ENCODE peak calls at places on chromosomes 2 and 18, in ten cellular contexts. Q is Kasumi-1; I is effector CD4-positive, alpha-beta T cell; V is bronchial epithelial cell; A is heart right ventricle; L is GF-D8; U is AG20443; Y is Peyer's patch; K is lower leg skin; T is esophagus squamous epithelium. M is an unnamed sample.

GRCh38 chr2:152506843-152507242 is 171.9 kb downstream of the FMNL2 start:
- DNase-seq in U (no peak), L (no peak), V (peak), T (no peak), Y (no peak), A (no peak), I (no peak), Q (no peak), K (no peak), M (peak)

GRCh38 chr18:60675801-60676200 is 303.2 kb upstream of the MC4R start:
- DNase-seq in U (no peak), I (no peak), Y (no peak), L (no peak), A (no peak), V (peak), Q (no peak), T (no peak), K (no peak), M (no peak)

GRCh38 chr2:143802242-143802641 is 673.0 kb downstream of the ARHGAP15 start:
- DNase-seq in V (peak), L (no peak), U (peak), I (no peak), Q (no peak), Y (no peak), T (no peak), K (no peak), A (no peak), M (peak)

GRCh38 chr2:161049571-161049970 is 110.7 kb upstream of the TANK start:
- DNase-seq in Y (no peak), U (no peak), Q (no peak), V (peak), I (no peak), T (no peak), A (no peak), L (no peak), K (no peak), M (no peak)

GRCh38 chr2:197108758-197109157 is 182.3 kb upstream of the PGAP1 start:
- DNase-seq in V (no peak), Q (no peak), L (no peak), Y (no peak), I (no peak), T (no peak), U (peak), A (peak), K (peak), M (no peak)

GRCh38 chr2:43305006-43305405 is 78.6 kb upstream of the ZFP36L2 start:
- DNase-seq in I (no peak), L (no peak), V (peak), K (no peak), U (peak), A (no peak), Q (no peak), T (no peak), Y (no peak), M (no peak)

GRCh38 chr2:217691516-217691915 is 311.3 kb downstream of the TNS1 start:
- DNase-seq in I (no peak), L (no peak), A (no peak), Q (no peak), U (no peak), T (no peak), V (no peak), Y (no peak), K (no peak), M (no peak)

GRCh38 chr2:39942970-39943369 is 163.9 kb upstream of the THUMPD2 start:
- DNase-seq in Q (no peak), K (no peak), V (no peak), I (no peak), U (peak), A (no peak), T (no peak), L (no peak), Y (no peak), M (no peak)

GRCh38 chr2:53353372-53354111 is 414.1 kb upstream of the CHAC2 start:
- DNase-seq in Q (no peak), L (no peak), Y (no peak), A (no peak), K (peak), T (no peak), I (no peak), U (no peak), V (peak), M (no peak)

GRCh38 chr2:45714679-45715078 is 63.2 kb downstream of the PRKCE start:
- DNase-seq in V (no peak), U (no peak), K (no peak), I (no peak), Y (no peak), T (no peak), L (no peak), A (no peak), Q (no peak), M (no peak)

GRCh38 chr2:175001546-175001945 is 3.6 kb downstream of the CHN1 start:
- DNase-seq in V (no peak), Q (no peak), A (no peak), K (no peak), L (no peak), U (no peak), Y (no peak), T (no peak), I (no peak), M (no peak)

GRCh38 chr2:237000481-237000880 is 85.2 kb upstream of the COPS8 start:
- DNase-seq in T (no peak), V (no peak), U (no peak), L (no peak), I (no peak), Y (no peak), Q (no peak), K (no peak), A (no peak), M (no peak)

GRCh38 chr2:209974566-209974965 is 27.9 kb upstream of the RPE start:
- DNase-seq in V (peak), A (no peak), K (no peak), Y (no peak), L (no peak), T (no peak), U (no peak), I (no peak), Q (no peak), M (no peak)

GRCh38 chr2:205358351-205358815 is 323.9 kb upstream of the NRP2 start:
- DNase-seq in Y (no peak), Q (no peak), U (no peak), A (no peak), I (no peak), L (no peak), V (no peak), K (no peak), T (no peak), M (no peak)

GRCh38 chr2:2682700-2683342 is 351.7 kb upstream of the MYT1L start:
- DNase-seq in V (no peak), L (no peak), Y (no peak), K (no peak), T (no peak), A (no peak), I (no peak), Q (no peak), U (no peak), M (no peak)

GRCh38 chr2:128545085-128545484 is 226.4 kb upstream of the HS6ST1 start:
- DNase-seq in K (no peak), V (no peak), Q (no peak), L (no peak), U (no peak), T (no peak), Y (no peak), I (no peak), A (no peak), M (no peak)

GRCh38 chr2:15605721-15606120 is 14.1 kb downstream of the DDX1 start:
- DNase-seq in U (no peak), T (no peak), V (no peak), Q (no peak), K (no peak), L (no peak), I (no peak), Y (no peak), A (no peak), M (no peak)

GRCh38 chr2:118443596-118443995 is 355.3 kb downstream of the INSIG2 start:
- DNase-seq in V (peak), A (no peak), U (peak), I (no peak), T (no peak), K (no peak), Y (no peak), L (no peak), Q (peak), M (no peak)

GRCh38 chr2:241963223-241963622 is 93.7 kb downstream of the RTP5 start:
- DNase-seq in A (no peak), L (no peak), U (no peak), K (no peak), Q (peak), Y (no peak), I (no peak), V (no peak), T (no peak), M (no peak)

GRCh38 chr2:22281033-22281432 is 1103.9 kb upstream of the KLHL29 start:
- DNase-seq in T (no peak), L (no peak), U (no peak), K (no peak), A (no peak), I (no peak), Q (peak), Y (no peak), V (peak), M (no peak)

GRCh38 chr2:231935207-231935524 is 9.0 kb upstream of the NPPC start:
- DNase-seq in T (no peak), I (no peak), Q (no peak), U (peak), K (no peak), A (no peak), V (no peak), Y (peak), L (no peak), M (no peak)

GRCh38 chr2:18410543-18410942 is 149.9 kb downstream of the RDH14 start:
- DNase-seq in A (no peak), L (no peak), T (no peak), Y (no peak), K (no peak), U (no peak), V (no peak), Q (no peak), I (no peak), M (no peak)

GRCh38 chr2:155169317-155169716 is 470.8 kb downstream of the KCNJ3 start:
- DNase-seq in U (no peak), A (no peak), I (no peak), K (no peak), V (no peak), L (no peak), Y (no peak), T (no peak), Q (no peak), M (no peak)

GRCh38 chr2:8796878-8797550 is 40.4 kb downstream of the KIDINS220 start:
- DNase-seq in T (no peak), A (no peak), Q (no peak), I (no peak), U (no peak), Y (no peak), L (no peak), K (no peak), V (no peak), M (peak)

GRCh38 chr2:44283116-44283666 is 7.9 kb downstream of the SLC3A1 start:
- DNase-seq in I (no peak), K (no peak), L (no peak), V (no peak), A (no peak), U (no peak), Y (no peak), Q (no peak), T (no peak), M (no peak)

GRCh38 chr2:128512664-128513415 is 194.2 kb upstream of the HS6ST1 start:
- DNase-seq in T (no peak), L (no peak), K (no peak), I (no peak), Y (no peak), U (no peak), Q (no peak), V (no peak), A (no peak), M (no peak)

GRCh38 chr2:129888896-129889295 is 90.6 kb upstream of the RAB6C start:
- DNase-seq in T (no peak), V (peak), L (no peak), A (no peak), Q (no peak), Y (no peak), I (no peak), U (no peak), K (no peak), M (no peak)

GRCh38 chr2:218894168-218895157 is 13.8 kb downstream of the WNT10A start:
- DNase-seq in T (no peak), L (no peak), K (no peak), I (no peak), U (no peak), A (no peak), Y (no peak), V (peak), Q (no peak), M (no peak)

GRCh38 chr2:42928692-42929576 is 136.6 kb upstream of the HAAO start:
- DNase-seq in U (peak), L (peak), K (no peak), Q (peak), V (peak), Y (no peak), A (no peak), T (no peak), I (no peak), M (no peak)

GRCh38 chr2:160906878-160907277 is 253.3 kb upstream of the TANK start:
- DNase-seq in I (no peak), L (no peak), Q (no peak), T (no peak), U (no peak), Y (no peak), V (no peak), A (no peak), K (no peak), M (no peak)

GRCh38 chr2:144217853-144218633 is 301.9 kb downstream of the ZEB2 start:
- DNase-seq in A (no peak), V (no peak), T (no peak), U (peak), Y (no peak), I (no peak), L (no peak), K (no peak), Q (no peak), M (no peak)

GRCh38 chr18:13726972-13727331 is 479 bp downstream of the RNMT start:
- DNase-seq in Y (peak), T (peak), V (peak), L (no peak), I (peak), U (peak), K (peak), A (no peak), Q (peak), M (no peak)

GRCh38 chr2:3662239-3662638 is 4.2 kb downstream of the ALLC start:
- DNase-seq in K (no peak), Q (peak), I (no peak), T (no peak), V (no peak), A (no peak), L (peak), U (no peak), Y (peak), M (no peak)

GRCh38 chr2:191758420-191759199 is 80.7 kb downstream of the NABP1 start:
- DNase-seq in Q (peak), U (peak), L (no peak), I (peak), T (no peak), V (peak), K (peak), A (no peak), Y (peak), M (peak)

GRCh38 chr2:3631161-3631850 is 26.7 kb upstream of the ALLC start:
- DNase-seq in U (no peak), A (no peak), K (no peak), Q (no peak), L (no peak), Y (no peak), V (no peak), T (no peak), I (no peak), M (no peak)

GRCh38 chr2:25373269-25373981 is 31.7 kb upstream of the DNMT3A start:
- DNase-seq in U (no peak), L (no peak), A (no peak), K (no peak), T (no peak), V (peak), I (no peak), Y (peak), Q (no peak), M (no peak)